ENCODE peak calls at places on chromosomes 13 and 19, in nine cellular contexts. E is endodermal cell; N is lung; J is tibial nerve; S is IMR-90; Y is cardiac muscle cell; F is transverse colon; A is Jurkat, Clone E6-1; Q is tibial artery. O is an unnamed sample.

GRCh38 chr19:44553478-44554171 is 24.1 kb upstream of the CEACAM20 start:
- DNase-seq in E (no peak), N (peak), J (no peak), S (no peak), Y (no peak), F (no peak), A (no peak), Q (no peak), O (no peak)

GRCh38 chr13:109412232-109412935 is 374.0 kb downstream of the IRS2 start:
- DNase-seq in E (peak), N (no peak), J (no peak), S (peak), Y (peak), F (peak), A (no peak), Q (no peak), O (no peak)

GRCh38 chr13:100789968-100790367 is 115.4 kb upstream of the TMTC4 start:
- DNase-seq in E (no peak), N (no peak), J (no peak), S (no peak), Y (no peak), F (no peak), A (no peak), Q (no peak), O (no peak)

GRCh38 chr19:8459520-8460260 is 14.9 kb downstream of the HNRNPM start:
- DNase-seq in E (no peak), N (no peak), J (no peak), S (peak), Y (peak), F (no peak), A (no peak), Q (no peak), O (no peak)

GRCh38 chr13:101144808-101145419 is 271.4 kb downstream of the NALCN start:
- DNase-seq in E (no peak), N (no peak), J (no peak), S (peak), Y (peak), F (no peak), A (peak), Q (no peak), O (no peak)

GRCh38 chr19:11377756-11378155 is 3.3 kb downstream of the SWSAP1 start:
- DNase-seq in E (no peak), N (no peak), J (no peak), S (peak), Y (no peak), F (no peak), A (no peak), Q (no peak), O (no peak)

GRCh38 chr19:31715249-31715944 is 366.2 kb upstream of the TSHZ3 start:
- DNase-seq in E (peak), N (no peak), J (peak), S (no peak), Y (peak), F (no peak), A (no peak), Q (no peak), O (no peak)

GRCh38 chr19:38713227-38713649 is 31.0 kb downstream of the CAPN12 start:
- DNase-seq in E (no peak), N (no peak), J (peak), S (peak), Y (no peak), F (peak), A (no peak), Q (peak), O (no peak)

GRCh38 chr13:48251616-48252081 is 18.6 kb downstream of the ITM2B start:
- DNase-seq in E (no peak), N (no peak), J (no peak), S (peak), Y (peak), F (no peak), A (no peak), Q (no peak), O (no peak)

GRCh38 chr13:30831515-30831914 is 74.6 kb upstream of the MEDAG start:
- DNase-seq in E (no peak), N (no peak), J (no peak), S (no peak), Y (no peak), F (no peak), A (no peak), Q (no peak), O (no peak)

GRCh38 chr19:1400281-1401137 is 833 bp downstream of the GAMT start:
- DNase-seq in E (no peak), N (no peak), J (no peak), S (no peak), Y (peak), F (no peak), A (no peak), Q (no peak), O (no peak)

GRCh38 chr13:100534147-100534818 is 54.3 kb downstream of the GGACT start:
- DNase-seq in E (peak), N (no peak), J (no peak), S (no peak), Y (no peak), F (no peak), A (no peak), Q (no peak), O (no peak)

GRCh38 chr19:41264581-41265375 is 606 bp downstream of the HNRNPUL1 start:
- DNase-seq in E (peak), N (peak), J (peak), S (peak), Y (peak), F (peak), A (peak), Q (peak), O (no peak)

GRCh38 chr19:35120492-35120891 is 4.9 kb downstream of the FXYD3 start:
- DNase-seq in E (no peak), N (no peak), J (peak), S (peak), Y (peak), F (no peak), A (no peak), Q (peak), O (no peak)

GRCh38 chr13:43804461-43805070 is 17.8 kb upstream of the ENOX1 start:
- DNase-seq in E (no peak), N (no peak), J (peak), S (peak), Y (peak), F (no peak), A (peak), Q (no peak), O (no peak)

GRCh38 chr19:29098863-29099481 is 114.0 kb downstream of the UQCRFS1 start:
- DNase-seq in E (no peak), N (peak), J (peak), S (peak), Y (peak), F (peak), A (no peak), Q (peak), O (peak)

GRCh38 chr13:82962422-82962821 is 919.9 kb downstream of the SLITRK1 start:
- DNase-seq in E (no peak), N (no peak), J (no peak), S (no peak), Y (peak), F (no peak), A (no peak), Q (no peak), O (no peak)

GRCh38 chr19:14768001-14768400 is 10.4 kb downstream of the ADGRE2 start:
- DNase-seq in E (no peak), N (no peak), J (no peak), S (no peak), Y (no peak), F (no peak), A (no peak), Q (no peak), O (peak)

GRCh38 chr13:42553098-42554046 is 20.6 kb upstream of the TNFSF11 start:
- DNase-seq in E (no peak), N (no peak), J (no peak), S (peak), Y (peak), F (no peak), A (no peak), Q (no peak), O (no peak)

GRCh38 chr19:49558591-49558990 is 21.8 kb downstream of the NOSIP start:
- DNase-seq in E (no peak), N (no peak), J (no peak), S (no peak), Y (no peak), F (no peak), A (no peak), Q (no peak), O (no peak)

GRCh38 chr19:48659768-48660167 is 13.0 kb downstream of the NTN5 start:
- DNase-seq in E (no peak), N (peak), J (no peak), S (no peak), Y (no peak), F (no peak), A (no peak), Q (no peak), O (no peak)

GRCh38 chr13:75263741-75264407 is 218.1 kb downstream of the TBC1D4 start:
- DNase-seq in E (no peak), N (no peak), J (no peak), S (peak), Y (peak), F (no peak), A (no peak), Q (no peak), O (no peak)

GRCh38 chr13:114222461-114222968 is 12.2 kb upstream of the CDC16 start:
- DNase-seq in E (no peak), N (no peak), J (peak), S (peak), Y (peak), F (peak), A (no peak), Q (no peak), O (no peak)

GRCh38 chr13:99215466-99215865 is 14.8 kb downstream of the UBAC2 start:
- DNase-seq in E (no peak), N (no peak), J (no peak), S (no peak), Y (no peak), F (no peak), A (peak), Q (no peak), O (peak)

GRCh38 chr19:38650911-38651584 is 3.6 kb downstream of the ACTN4 start:
- DNase-seq in E (no peak), N (peak), J (peak), S (peak), Y (peak), F (no peak), A (no peak), Q (peak), O (no peak)

GRCh38 chr13:36428083-36428482 is 4.2 kb upstream of the CCNA1 start:
- DNase-seq in E (no peak), N (no peak), J (no peak), S (no peak), Y (peak), F (no peak), A (no peak), Q (no peak), O (no peak)

GRCh38 chr13:43963726-43964125 is 84.0 kb downstream of the LACC1 start:
- DNase-seq in E (peak), N (no peak), J (no peak), S (no peak), Y (no peak), F (no peak), A (peak), Q (no peak), O (no peak)

GRCh38 chr13:44109986-44110640 is 230.4 kb downstream of the LACC1 start:
- DNase-seq in E (no peak), N (no peak), J (no peak), S (no peak), Y (no peak), F (peak), A (no peak), Q (no peak), O (no peak)

GRCh38 chr19:54332149-54332548 is 6.8 kb downstream of the LILRA4 start:
- DNase-seq in E (no peak), N (no peak), J (no peak), S (no peak), Y (no peak), F (no peak), A (no peak), Q (no peak), O (no peak)

GRCh38 chr19:41449079-41449864 is 6.3 kb downstream of the ERICH4 start:
- DNase-seq in E (peak), N (peak), J (peak), S (peak), Y (peak), F (peak), A (no peak), Q (peak), O (peak)

GRCh38 chr19:45815501-45816216 is 551 bp upstream of the RSPH6A start:
- DNase-seq in E (peak), N (no peak), J (no peak), S (no peak), Y (peak), F (no peak), A (no peak), Q (no peak), O (no peak)

GRCh38 chr19:45814166-45814780 is 835 bp downstream of the RSPH6A start:
- DNase-seq in E (no peak), N (no peak), J (no peak), S (no peak), Y (no peak), F (no peak), A (no peak), Q (no peak), O (no peak)

GRCh38 chr19:45816236-45817009 is 1.3 kb upstream of the RSPH6A start:
- DNase-seq in E (peak), N (no peak), J (no peak), S (no peak), Y (no peak), F (no peak), A (no peak), Q (no peak), O (no peak)

GRCh38 chr19:45817010-45817724 is 2.1 kb upstream of the RSPH6A start:
- DNase-seq in E (peak), N (peak), J (peak), S (peak), Y (peak), F (peak), A (peak), Q (peak), O (peak)

DNA sequence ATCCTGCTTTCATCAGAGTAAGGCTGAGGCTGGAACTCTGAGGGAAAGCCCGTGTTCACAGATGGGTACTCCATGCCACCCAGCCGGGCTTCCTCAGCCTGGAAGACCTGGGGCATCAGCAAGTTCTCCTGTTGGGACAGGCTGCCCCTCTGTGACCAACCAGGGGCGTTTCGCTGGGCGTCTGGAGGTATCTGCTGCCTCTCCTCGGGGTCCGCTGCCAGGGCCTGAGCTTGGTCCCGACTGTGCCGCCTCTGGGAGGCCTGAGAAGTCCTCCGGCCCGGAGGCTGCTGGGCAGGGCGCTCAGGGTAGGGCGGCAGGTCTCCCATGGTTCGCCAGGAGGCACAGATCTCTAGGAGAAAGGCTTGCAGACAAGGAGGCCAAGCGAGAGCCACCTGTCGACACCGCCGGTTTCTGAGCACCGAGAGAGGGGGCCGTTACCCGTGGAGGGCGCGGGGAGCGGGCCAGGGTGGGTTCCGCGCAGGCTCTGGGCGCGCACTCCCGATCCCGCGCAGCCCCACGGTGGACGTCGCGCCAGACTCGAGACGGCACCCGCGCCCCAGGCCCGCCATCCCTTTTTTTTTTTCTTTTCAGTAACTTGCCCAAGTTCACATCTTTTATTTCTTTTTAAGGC is at the start of gene RSPH6A:
- DNase-seq in E (peak), N (no peak), J (no peak), S (no peak), Y (no peak), F (no peak), A (no peak), Q (no peak), O (no peak)
- H3K4me3 ChIP-seq in E (peak), N (peak), J (peak), S (no peak), Y (peak), F (peak), A (no peak), Q (peak), O (peak)

GRCh38 chr19:16366433-16367268 is 42.0 kb downstream of the KLF2 start:
- DNase-seq in E (no peak), N (no peak), J (no peak), S (no peak), Y (no peak), F (no peak), A (peak), Q (no peak), O (peak)

GRCh38 chr19:16365300-16365996 is 40.8 kb downstream of the KLF2 start:
- DNase-seq in E (no peak), N (no peak), J (no peak), S (no peak), Y (no peak), F (no peak), A (no peak), Q (no peak), O (peak)

GRCh38 chr19:16366056-16366432 is 41.4 kb downstream of the KLF2 start:
- DNase-seq in E (no peak), N (no peak), J (no peak), S (no peak), Y (no peak), F (no peak), A (no peak), Q (no peak), O (peak)

GRCh38 chr19:16368385-16369305 is 44.0 kb downstream of the KLF2 start:
- DNase-seq in E (no peak), N (no peak), J (no peak), S (no peak), Y (no peak), F (no peak), A (peak), Q (no peak), O (peak)

DNA sequence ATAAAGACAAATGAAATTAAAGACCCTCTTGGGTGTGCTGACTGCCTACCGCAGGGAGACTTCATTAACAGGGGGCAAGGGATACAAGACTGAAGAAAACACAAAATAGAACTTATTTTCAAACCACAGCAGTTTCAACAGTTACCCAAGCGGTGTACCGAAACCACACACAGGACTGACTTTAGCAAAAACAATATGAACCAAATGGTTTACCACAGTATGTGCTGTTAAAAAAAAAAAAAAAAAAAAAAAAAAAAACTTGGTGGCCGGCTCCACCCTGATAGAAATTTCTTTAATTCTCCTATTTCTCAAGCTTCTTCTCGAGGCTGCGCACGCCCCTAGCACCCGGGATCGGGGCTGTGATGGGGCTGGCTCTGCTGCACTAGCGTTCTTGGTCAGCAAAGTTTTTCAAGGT is 42.6 kb downstream of the KLF2 start:
- DNase-seq in E (no peak), N (no peak), J (no peak), S (no peak), Y (no peak), F (no peak), A (peak), Q (no peak), O (peak)
- H3K4me3 ChIP-seq in E (no peak), N (no peak), J (no peak), S (no peak), Y (no peak), F (no peak), A (peak), Q (no peak), O (no peak)

DNA sequence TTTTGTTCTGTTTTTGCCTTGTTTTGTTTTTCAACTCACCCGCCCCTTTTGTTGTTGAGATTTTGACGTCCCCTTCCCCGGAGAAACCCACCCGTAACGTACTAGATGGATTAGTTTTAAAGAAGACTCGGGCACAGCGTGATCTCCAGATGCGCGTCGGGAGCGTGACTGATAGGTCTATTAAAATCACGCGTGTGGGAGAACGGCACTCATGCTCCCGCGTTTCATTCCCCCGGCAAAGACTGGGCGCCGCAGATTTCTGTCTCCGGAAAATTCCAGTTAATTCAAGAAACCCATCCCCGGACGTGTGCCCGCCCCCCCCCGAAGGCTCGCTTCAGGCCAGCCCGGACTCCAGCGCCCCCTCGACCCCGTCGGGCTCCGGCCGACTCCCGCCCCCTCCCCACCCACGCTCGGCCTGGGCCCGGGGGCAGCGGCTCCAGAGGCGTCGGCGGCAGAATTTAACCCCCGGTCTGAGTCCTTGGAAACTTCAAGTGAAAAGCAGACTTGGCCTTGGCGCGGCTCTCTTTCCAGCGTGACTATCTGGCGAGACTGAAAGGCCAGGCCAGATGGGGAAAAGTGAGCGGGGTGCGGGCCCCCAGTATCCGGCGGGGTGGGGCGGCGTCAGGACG is 5.1 kb downstream of the SOX1 start:
- DNase-seq in E (no peak), N (no peak), J (no peak), S (no peak), Y (no peak), F (no peak), A (no peak), Q (no peak), O (no peak)
- H3K4me3 ChIP-seq in E (no peak), N (no peak), J (no peak), S (no peak), Y (no peak), F (peak), A (no peak), Q (peak), O (no peak)

DNA sequence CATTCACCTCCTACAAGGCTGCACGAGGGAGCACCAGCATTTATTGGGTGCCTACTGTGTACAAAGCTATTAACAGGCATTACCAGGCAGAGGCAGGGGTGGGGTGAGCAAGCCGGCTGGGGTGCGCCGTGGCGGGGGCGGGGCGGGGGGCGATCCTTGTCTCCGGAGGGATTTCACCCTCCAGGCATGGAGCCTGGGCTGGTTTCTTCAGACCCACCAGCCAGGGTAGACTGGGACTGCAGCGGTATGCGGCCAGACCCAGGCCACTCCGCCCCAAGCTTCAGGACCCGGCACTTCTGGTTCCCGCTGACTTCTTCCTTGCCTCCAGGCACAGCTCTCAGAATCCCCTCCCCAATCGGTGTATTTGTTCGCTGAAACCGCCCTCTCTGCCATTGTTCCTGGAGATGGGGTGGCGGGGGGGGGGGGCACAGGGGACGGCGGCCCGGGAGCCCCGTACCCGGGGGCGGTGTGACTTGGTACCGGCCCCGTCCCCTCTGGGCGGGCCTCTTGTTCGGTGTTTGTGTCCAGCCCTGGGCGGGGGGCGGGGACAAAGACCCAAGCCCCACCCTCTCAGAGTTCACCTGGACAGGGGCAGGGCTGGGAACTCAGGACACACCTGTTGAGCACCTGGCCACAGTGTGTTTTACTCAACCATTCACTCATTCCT is 14.4 kb downstream of the TJP3 start:
- DNase-seq in E (peak), N (peak), J (no peak), S (no peak), Y (no peak), F (peak), A (no peak), Q (no peak), O (no peak)
- H3K4me3 ChIP-seq in E (peak), N (no peak), J (peak), S (no peak), Y (peak), F (peak), A (no peak), Q (no peak), O (peak)

GRCh38 chr13:112688560-112689497 is 1.0 kb upstream of the ATP11A start:
- DNase-seq in E (peak), N (peak), J (peak), S (no peak), Y (no peak), F (peak), A (no peak), Q (peak), O (peak)
- H3K4me3 ChIP-seq in E (peak), N (peak), J (peak), S (peak), Y (peak), F (peak), A (peak), Q (peak), O (peak)

O was measured in spleen.